ENCODE peak calls at places on chromosomes 2 and 18, in ten cellular contexts. X, P, N, F, I, R, L, M, U and D are unnamed samples.

GRCh38 chr2:197873293-197873701 is 68.9 kb downstream of the PLCL1 start:
- DNase-seq in I (no peak), X (no peak), M (no peak), U (no peak), N (no peak), P (no peak), L (no peak), R (no peak), F (no peak), D (no peak)

GRCh38 chr2:229901819-229902218 is 20.0 kb downstream of the TRIP12 start:
- DNase-seq in X (no peak), U (no peak), F (no peak), P (no peak), R (no peak), N (no peak), I (no peak), L (no peak), M (no peak), D (no peak)

GRCh38 chr2:195407782-195408181 is 249.2 kb upstream of the SLC39A10 start:
- DNase-seq in F (no peak), P (no peak), I (no peak), X (no peak), U (no peak), M (no peak), N (no peak), L (peak; percentile 8), R (no peak), D (no peak)

GRCh38 chr2:205914198-205914597 is 171.8 kb downstream of the INO80D start:
- DNase-seq in I (no peak), P (no peak), X (no peak), R (no peak), U (no peak), N (no peak), F (no peak), M (no peak), L (no peak), D (no peak)

GRCh38 chr2:145027073-145027459 is 507.1 kb upstream of the ZEB2 start:
- DNase-seq in M (no peak), F (no peak), L (no peak), P (no peak), X (no peak), N (no peak), I (no peak), R (no peak), U (no peak), D (no peak)

GRCh38 chr2:230929381-230930148 is 4.5 kb upstream of the GPR55 start:
- DNase-seq in F (no peak), X (no peak), R (no peak), U (no peak), I (no peak), P (no peak), L (no peak), N (no peak), M (no peak), D (no peak)

GRCh38 chr2:232793271-232793670 is 16.9 kb upstream of the KCNJ13 start:
- DNase-seq in I (no peak), N (no peak), R (no peak), X (no peak), L (no peak), M (no peak), P (no peak), U (no peak), F (no peak), D (no peak)

GRCh38 chr2:16396986-16397385 is 268.6 kb downstream of the CYRIA start:
- DNase-seq in R (no peak), X (no peak), P (no peak), F (no peak), N (no peak), L (no peak), I (no peak), M (no peak), U (no peak), D (no peak)

GRCh38 chr18:7221424-7222155 is 9.3 kb upstream of the LRRC30 start:
- DNase-seq in F (peak; percentile 33), U (no peak), L (peak; percentile 60), X (no peak), I (no peak), P (no peak), M (peak; percentile 47), R (no peak), N (no peak), D (no peak)

GRCh38 chr2:26245810-26246209 is 1.1 kb downstream of the HADHB start:
- DNase-seq in U (no peak), L (no peak), F (no peak), M (no peak), P (no peak), R (no peak), I (no peak), N (no peak), X (no peak), D (no peak)

GRCh38 chr18:22452226-22452668 is 34.5 kb upstream of the CTAGE1 start:
- DNase-seq in F (no peak), M (no peak), X (no peak), L (no peak), P (no peak), R (no peak), I (no peak), U (no peak), N (no peak), D (no peak)

GRCh38 chr18:6427281-6427680 is 12.6 kb upstream of the L3MBTL4 start:
- DNase-seq in N (no peak), M (no peak), L (no peak), X (no peak), R (no peak), F (no peak), I (no peak), P (no peak), U (no peak), D (no peak)

GRCh38 chr18:61972389-61973264 is 79.8 kb upstream of the RNF152 start:
- DNase-seq in F (no peak), X (no peak), I (no peak), P (no peak), L (no peak), N (no peak), M (no peak), U (no peak), R (no peak), D (no peak)

GRCh38 chr18:56973487-56973886 is 173.4 kb upstream of the BOD1L2 start:
- DNase-seq in L (no peak), I (no peak), R (no peak), N (no peak), M (no peak), F (no peak), X (no peak), U (no peak), P (no peak), D (no peak)

GRCh38 chr2:100730290-100730868 is 89.6 kb upstream of the NPAS2 start:
- DNase-seq in L (no peak), N (peak; percentile 21), I (peak; percentile 5), F (no peak), P (peak; percentile 13), M (no peak), R (no peak), U (no peak), X (peak; percentile 34), D (no peak)

GRCh38 chr2:68569604-68570003 is 73.8 kb upstream of the PROKR1 start:
- DNase-seq in P (no peak), M (no peak), L (no peak), U (no peak), N (no peak), X (no peak), R (no peak), F (no peak), I (no peak), D (no peak)

GRCh38 chr2:201680743-201681142 is 17.7 kb downstream of the MPP4 start:
- DNase-seq in F (peak; percentile 69), L (no peak), U (no peak), R (no peak), I (no peak), X (peak; percentile 5), M (no peak), N (no peak), P (no peak), D (no peak)

GRCh38 chr2:233818639-233819621 is 35.4 kb downstream of the HJURP start:
- DNase-seq in M (no peak), F (no peak), I (no peak), N (no peak), X (no peak), R (no peak), U (no peak), L (no peak), P (no peak), D (no peak)

GRCh38 chr2:20353597-20353996 is 3.0 kb upstream of the PUM2 start:
- DNase-seq in F (no peak), P (no peak), N (no peak), M (no peak), L (peak; percentile 89), U (no peak), X (no peak), I (no peak), R (no peak), D (no peak)

GRCh38 chr2:104539649-104540048 is 314.3 kb upstream of the POU3F3 start:
- DNase-seq in F (no peak), M (no peak), P (no peak), R (no peak), L (no peak), N (no peak), X (no peak), U (no peak), I (no peak), D (no peak)

GRCh38 chr2:120602251-120602650 is 133.4 kb upstream of the GLI2 start:
- DNase-seq in R (no peak), U (no peak), I (no peak), F (no peak), M (no peak), X (no peak), P (no peak), L (no peak), N (no peak), D (no peak)

GRCh38 chr2:160970052-160970846 is 190.0 kb upstream of the TANK start:
- DNase-seq in P (no peak), M (peak; percentile 30), I (no peak), R (no peak), F (peak; percentile 8), N (no peak), X (no peak), U (no peak), L (peak; percentile 74), D (no peak)

GRCh38 chr2:86518498-86518897 is 44.7 kb downstream of the CHMP3 start:
- DNase-seq in M (no peak), P (peak; percentile 16), F (no peak), I (peak; percentile 10), R (peak; percentile 8), L (no peak), X (no peak), N (no peak), U (no peak), D (no peak)

GRCh38 chr18:67776929-67777328 is 260.4 kb upstream of the DSEL start:
- DNase-seq in U (no peak), M (no peak), X (no peak), F (no peak), N (no peak), L (no peak), P (no peak), R (no peak), I (no peak), D (no peak)

GRCh38 chr2:29443627-29444026 is 328.4 kb downstream of the CLIP4 start:
- DNase-seq in R (no peak), X (no peak), P (no peak), I (no peak), F (no peak), M (peak; percentile 32), N (no peak), U (no peak), L (no peak), D (no peak)

GRCh38 chr18:34600118-34600517 is 110.0 kb upstream of the DTNA start:
- DNase-seq in U (no peak), F (no peak), N (no peak), L (no peak), R (no peak), P (no peak), X (no peak), M (no peak), I (no peak), D (no peak)

GRCh38 chr2:159738509-159739390 is 26.4 kb downstream of the MARCHF7 start:
- DNase-seq in U (no peak), L (no peak), I (no peak), F (no peak), M (no peak), P (no peak), N (no peak), X (no peak), R (no peak), D (no peak)

GRCh38 chr2:11357428-11357972 is 13.1 kb upstream of the ROCK2 start:
- DNase-seq in U (no peak), X (no peak), P (no peak), F (no peak), N (no peak), I (no peak), R (no peak), M (no peak), L (no peak), D (no peak)